ENCODE peak calls at places on chromosomes 13 and 19, in six cellular contexts. One of them, this sample, is unnamed.

GRCh38 chr13:112444416-112445399 is 68.6 kb downstream of the SPACA7 start:
- DNase-seq in AG04450: no peak
- DNase-seq in Calu3: no peak
- DNase-seq in GM19239: no peak
- DNase-seq in NCI-H1417 treated with DMSO at 0.1 percent for 48 hours: no peak
- DNase-seq in hypothalamus: no peak
- DNase-seq in this sample: peak

GRCh38 chr13:83516781-83517180 is 365.5 kb downstream of the SLITRK1 start:
- DNase-seq in GM19239: no peak
- DNase-seq in hypothalamus: no peak
- DNase-seq in Calu3: no peak
- DNase-seq in NCI-H1417 treated with DMSO at 0.1 percent for 48 hours: no peak
- DNase-seq in AG04450: no peak
- DNase-seq in this sample: no peak

GRCh38 chr13:113907637-113908617 is 44.1 kb upstream of the GAS6 start:
- DNase-seq in GM19239: no peak
- DNase-seq in Calu3: no peak
- DNase-seq in NCI-H1417 treated with DMSO at 0.1 percent for 48 hours: no peak
- DNase-seq in AG04450: peak
- DNase-seq in hypothalamus: no peak
- DNase-seq in this sample: no peak

GRCh38 chr13:107585466-107585865 is 629.9 kb downstream of the LIG4 start:
- DNase-seq in NCI-H1417 treated with DMSO at 0.1 percent for 48 hours: peak
- DNase-seq in AG04450: no peak
- DNase-seq in GM19239: no peak
- DNase-seq in hypothalamus: no peak
- DNase-seq in Calu3: no peak
- DNase-seq in this sample: no peak

GRCh38 chr13:31418186-31418585 is 218.4 kb downstream of the B3GLCT start:
- DNase-seq in Calu3: no peak
- DNase-seq in NCI-H1417 treated with DMSO at 0.1 percent for 48 hours: no peak
- DNase-seq in hypothalamus: no peak
- DNase-seq in GM19239: no peak
- DNase-seq in AG04450: no peak
- DNase-seq in this sample: no peak

GRCh38 chr13:41352935-41353801 is 42.1 kb downstream of the NAA16 start:
- DNase-seq in AG04450: peak
- DNase-seq in GM19239: peak
- DNase-seq in Calu3: peak
- DNase-seq in hypothalamus: no peak
- DNase-seq in NCI-H1417 treated with DMSO at 0.1 percent for 48 hours: no peak
- DNase-seq in this sample: peak

GRCh38 chr19:50203281-50204080 is at the start of gene MYH14:
- DNase-seq in NCI-H1417 treated with DMSO at 0.1 percent for 48 hours: no peak
- DNase-seq in hypothalamus: peak
- DNase-seq in GM19239: no peak
- DNase-seq in AG04450: no peak
- DNase-seq in Calu3: peak
- DNase-seq in this sample: no peak

GRCh38 chr19:7224205-7224833 is 69.9 kb downstream of the INSR start:
- DNase-seq in hypothalamus: no peak
- DNase-seq in AG04450: no peak
- DNase-seq in Calu3: no peak
- DNase-seq in GM19239: no peak
- DNase-seq in NCI-H1417 treated with DMSO at 0.1 percent for 48 hours: no peak
- DNase-seq in this sample: no peak

GRCh38 chr13:41915096-41915495 is 45.8 kb downstream of the VWA8 start:
- DNase-seq in AG04450: no peak
- DNase-seq in NCI-H1417 treated with DMSO at 0.1 percent for 48 hours: no peak
- DNase-seq in GM19239: no peak
- DNase-seq in hypothalamus: no peak
- DNase-seq in Calu3: no peak
- DNase-seq in this sample: no peak

GRCh38 chr19:18049390-18049789 is 37.3 kb downstream of the IL12RB1 start:
- DNase-seq in AG04450: no peak
- DNase-seq in hypothalamus: no peak
- DNase-seq in Calu3: no peak
- DNase-seq in GM19239: no peak
- DNase-seq in NCI-H1417 treated with DMSO at 0.1 percent for 48 hours: no peak
- DNase-seq in this sample: no peak

GRCh38 chr19:46492841-46493235 is 2.8 kb downstream of the PNMA8B start:
- DNase-seq in GM19239: no peak
- DNase-seq in NCI-H1417 treated with DMSO at 0.1 percent for 48 hours: no peak
- DNase-seq in AG04450: no peak
- DNase-seq in hypothalamus: no peak
- DNase-seq in Calu3: no peak
- DNase-seq in this sample: no peak

GRCh38 chr13:38308736-38309135 is 40.9 kb upstream of the UFM1 start:
- DNase-seq in AG04450: peak
- DNase-seq in Calu3: peak
- DNase-seq in NCI-H1417 treated with DMSO at 0.1 percent for 48 hours: no peak
- DNase-seq in hypothalamus: no peak
- DNase-seq in GM19239: no peak
- DNase-seq in this sample: no peak

GRCh38 chr19:19214892-19215291 is 3.1 kb downstream of the NCAN start:
- DNase-seq in AG04450: peak
- DNase-seq in Calu3: peak
- DNase-seq in GM19239: no peak
- DNase-seq in NCI-H1417 treated with DMSO at 0.1 percent for 48 hours: no peak
- DNase-seq in hypothalamus: no peak
- DNase-seq in this sample: peak

GRCh38 chr19:16584825-16585801 is 12.9 kb upstream of the SLC35E1 start:
- DNase-seq in GM19239: no peak
- DNase-seq in NCI-H1417 treated with DMSO at 0.1 percent for 48 hours: no peak
- DNase-seq in hypothalamus: no peak
- DNase-seq in AG04450: no peak
- DNase-seq in Calu3: no peak
- DNase-seq in this sample: no peak

GRCh38 chr13:74024314-74024713 is 109.9 kb downstream of the KLF12 start:
- DNase-seq in AG04450: no peak
- DNase-seq in NCI-H1417 treated with DMSO at 0.1 percent for 48 hours: no peak
- DNase-seq in Calu3: no peak
- DNase-seq in hypothalamus: no peak
- DNase-seq in GM19239: no peak
- DNase-seq in this sample: no peak

GRCh38 chr13:107685876-107686275 is 529.5 kb downstream of the LIG4 start:
- DNase-seq in GM19239: no peak
- DNase-seq in Calu3: no peak
- DNase-seq in hypothalamus: no peak
- DNase-seq in NCI-H1417 treated with DMSO at 0.1 percent for 48 hours: no peak
- DNase-seq in AG04450: no peak
- DNase-seq in this sample: no peak

GRCh38 chr19:54209748-54210494 is 9.3 kb downstream of the RPS9 start:
- DNase-seq in GM19239: no peak
- DNase-seq in NCI-H1417 treated with DMSO at 0.1 percent for 48 hours: peak
- DNase-seq in AG04450: peak
- DNase-seq in Calu3: peak
- DNase-seq in hypothalamus: no peak
- DNase-seq in this sample: no peak

GRCh38 chr13:110525328-110526319 is 35.9 kb downstream of the RAB20 start:
- DNase-seq in NCI-H1417 treated with DMSO at 0.1 percent for 48 hours: peak
- DNase-seq in Calu3: no peak
- DNase-seq in GM19239: peak
- DNase-seq in AG04450: no peak
- DNase-seq in hypothalamus: no peak
- DNase-seq in this sample: no peak

GRCh38 chr13:45142440-45143345 is 22.4 kb downstream of the GTF2F2 start:
- DNase-seq in GM19239: no peak
- DNase-seq in Calu3: no peak
- DNase-seq in NCI-H1417 treated with DMSO at 0.1 percent for 48 hours: no peak
- DNase-seq in hypothalamus: no peak
- DNase-seq in AG04450: no peak
- DNase-seq in this sample: no peak

GRCh38 chr13:32746474-32746873 is 160.2 kb downstream of the PDS5B start:
- DNase-seq in GM19239: no peak
- DNase-seq in NCI-H1417 treated with DMSO at 0.1 percent for 48 hours: no peak
- DNase-seq in hypothalamus: no peak
- DNase-seq in AG04450: no peak
- DNase-seq in Calu3: no peak
- DNase-seq in this sample: no peak

GRCh38 chr19:39413269-39413902 is 917 bp downstream of the PLEKHG2 start:
- DNase-seq in GM19239: no peak
- DNase-seq in AG04450: no peak
- DNase-seq in Calu3: peak
- DNase-seq in NCI-H1417 treated with DMSO at 0.1 percent for 48 hours: no peak
- DNase-seq in hypothalamus: no peak
- DNase-seq in this sample: peak

GRCh38 chr13:109628251-109628699 is 158.1 kb downstream of the IRS2 start:
- DNase-seq in GM19239: no peak
- DNase-seq in hypothalamus: no peak
- DNase-seq in Calu3: no peak
- DNase-seq in NCI-H1417 treated with DMSO at 0.1 percent for 48 hours: no peak
- DNase-seq in AG04450: no peak
- DNase-seq in this sample: no peak

GRCh38 chr19:48874309-48875135 is 2.3 kb downstream of the PPP1R15A start:
- DNase-seq in GM19239: no peak
- DNase-seq in Calu3: no peak
- DNase-seq in hypothalamus: no peak
- DNase-seq in AG04450: no peak
- DNase-seq in NCI-H1417 treated with DMSO at 0.1 percent for 48 hours: no peak
- DNase-seq in this sample: peak

GRCh38 chr19:2059422-2060201 is 8.6 kb upstream of the MKNK2 start:
- DNase-seq in hypothalamus: no peak
- DNase-seq in NCI-H1417 treated with DMSO at 0.1 percent for 48 hours: no peak
- DNase-seq in GM19239: no peak
- DNase-seq in Calu3: peak
- DNase-seq in AG04450: no peak
- DNase-seq in this sample: no peak

GRCh38 chr13:62320129-62320724 is 904.6 kb upstream of the PCDH20 start:
- DNase-seq in GM19239: no peak
- DNase-seq in NCI-H1417 treated with DMSO at 0.1 percent for 48 hours: peak
- DNase-seq in Calu3: peak
- DNase-seq in AG04450: peak
- DNase-seq in hypothalamus: no peak
- DNase-seq in this sample: no peak

GRCh38 chr19:30224689-30225606 is 147.2 kb upstream of the ZNF536 start:
- DNase-seq in GM19239: peak
- DNase-seq in Calu3: no peak
- DNase-seq in NCI-H1417 treated with DMSO at 0.1 percent for 48 hours: no peak
- DNase-seq in AG04450: no peak
- DNase-seq in hypothalamus: no peak
- DNase-seq in this sample: no peak

GRCh38 chr19:8320564-8321066 is 560 bp downstream of the NDUFA7 start:
- DNase-seq in NCI-H1417 treated with DMSO at 0.1 percent for 48 hours: no peak
- DNase-seq in hypothalamus: peak
- DNase-seq in AG04450: no peak
- DNase-seq in GM19239: no peak
- DNase-seq in Calu3: no peak
- DNase-seq in this sample: peak

This sample was measured in activated CD4-positive, alpha-beta memory T cell treated with anti-CD3 and anti-CD28 coated beads, Interleukin-2, amount 10 ng/mL, durations not matched to agents 7 days and 5 days.